ENCODE peak calls at places on chromosomes 5 and 9, in six cellular contexts. One of them, this sample, is unnamed.

GRCh38 chr5:58716713-58717112 is 133.8 kb downstream of the RAB3C start:
- DNase-seq in CD8-positive, alpha-beta T cell: no peak
- DNase-seq in endothelial cell: no peak
- DNase-seq in RWPE1: no peak
- DNase-seq in AG09319: no peak
- DNase-seq in cardiac muscle cell: no peak
- DNase-seq in this sample: no peak

GRCh38 chr9:90642570-90643539 is at the start of gene DIRAS2:
- DNase-seq in CD8-positive, alpha-beta T cell: no peak
- DNase-seq in RWPE1: peak; percentile 62
- DNase-seq in cardiac muscle cell: peak; percentile 86
- DNase-seq in AG09319: no peak
- DNase-seq in endothelial cell: peak; percentile 60
- DNase-seq in this sample: no peak

GRCh38 chr5:32388429-32389111 is 56.0 kb downstream of the ZFR start:
- DNase-seq in endothelial cell: no peak
- DNase-seq in CD8-positive, alpha-beta T cell: no peak
- DNase-seq in cardiac muscle cell: no peak
- DNase-seq in RWPE1: no peak
- DNase-seq in AG09319: peak; percentile 18
- DNase-seq in this sample: no peak

GRCh38 chr5:64506567-64507321 is 929 bp downstream of the RGS7BP start:
- DNase-seq in cardiac muscle cell: peak; percentile 24
- DNase-seq in RWPE1: no peak
- DNase-seq in endothelial cell: peak; percentile 10
- DNase-seq in AG09319: no peak
- DNase-seq in CD8-positive, alpha-beta T cell: no peak
- DNase-seq in this sample: no peak

GRCh38 chr9:18756712-18757125 is 276.3 kb downstream of the SAXO1 start:
- DNase-seq in CD8-positive, alpha-beta T cell: no peak
- DNase-seq in RWPE1: no peak
- DNase-seq in cardiac muscle cell: no peak
- DNase-seq in endothelial cell: no peak
- DNase-seq in AG09319: no peak
- DNase-seq in this sample: no peak

GRCh38 chr5:138140268-138140667 is 1.0 kb upstream of the NME5 start:
- DNase-seq in cardiac muscle cell: peak; percentile 41
- DNase-seq in AG09319: no peak
- DNase-seq in RWPE1: no peak
- DNase-seq in endothelial cell: no peak
- DNase-seq in CD8-positive, alpha-beta T cell: no peak
- DNase-seq in this sample: no peak

GRCh38 chr9:99820330-99821186 is 1.1 kb upstream of the NR4A3 start:
- DNase-seq in RWPE1: peak; percentile 63
- DNase-seq in cardiac muscle cell: peak; percentile 66
- DNase-seq in AG09319: peak; percentile 73
- DNase-seq in CD8-positive, alpha-beta T cell: peak; percentile 53
- DNase-seq in endothelial cell: no peak
- DNase-seq in this sample: no peak

GRCh38 chr5:1875843-1876671 is 6.7 kb downstream of the IRX4 start:
- DNase-seq in endothelial cell: no peak
- DNase-seq in cardiac muscle cell: peak; percentile 70
- DNase-seq in CD8-positive, alpha-beta T cell: no peak
- DNase-seq in AG09319: no peak
- DNase-seq in RWPE1: no peak
- DNase-seq in this sample: no peak

GRCh38 chr9:32841314-32841713 is 58.0 kb downstream of the TMEM215 start:
- DNase-seq in endothelial cell: no peak
- DNase-seq in cardiac muscle cell: no peak
- DNase-seq in CD8-positive, alpha-beta T cell: no peak
- DNase-seq in AG09319: no peak
- DNase-seq in RWPE1: no peak
- DNase-seq in this sample: no peak

GRCh38 chr5:174731214-174732039 is 7.0 kb downstream of the MSX2 start:
- DNase-seq in endothelial cell: no peak
- DNase-seq in CD8-positive, alpha-beta T cell: no peak
- DNase-seq in RWPE1: no peak
- DNase-seq in cardiac muscle cell: peak; percentile 60
- DNase-seq in AG09319: no peak
- DNase-seq in this sample: no peak

DNA sequence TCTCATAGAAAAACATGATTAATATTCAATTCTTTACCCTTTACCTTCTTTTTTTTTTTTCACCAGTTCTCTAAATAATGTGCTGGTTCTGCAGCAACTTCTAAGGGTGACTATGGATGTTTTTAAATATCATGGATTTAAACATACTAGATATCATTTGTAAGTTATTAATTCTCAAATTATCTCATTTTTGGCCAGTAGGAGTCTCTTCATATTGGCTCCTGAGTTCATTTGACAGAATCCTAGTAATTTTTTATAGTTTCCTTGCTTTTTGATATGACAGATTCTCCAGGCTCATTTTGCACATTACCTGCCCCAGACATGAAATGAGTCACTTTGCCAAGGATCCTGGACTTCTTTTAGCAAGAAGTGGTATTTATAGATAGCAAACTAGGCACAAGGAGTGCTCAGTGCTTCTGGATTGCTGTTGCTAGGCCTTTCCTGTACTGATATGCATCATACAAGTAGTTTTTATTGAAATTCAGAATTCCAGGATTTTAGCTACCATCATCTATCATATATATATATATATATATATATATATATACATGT is 201.3 kb upstream of the IL12B start:
- DNase-seq in cardiac muscle cell: no peak
- DNase-seq in AG09319: no peak
- DNase-seq in CD8-positive, alpha-beta T cell: no peak
- DNase-seq in endothelial cell: no peak
- DNase-seq in RWPE1: no peak
- DNase-seq in this sample: no peak
- TF ChIP-seq CTCF in cardiac muscle cell: peak; percentile 28
- TF ChIP-seq CTCF in AG09319: peak; percentile 21
- TF ChIP-seq CTCF in CD8-positive, alpha-beta T cell: no peak
- TF ChIP-seq CTCF in endothelial cell: no peak
- TF ChIP-seq CTCF in RWPE1: peak; percentile 12
- TF ChIP-seq CTCF in this sample: no peak

DNA sequence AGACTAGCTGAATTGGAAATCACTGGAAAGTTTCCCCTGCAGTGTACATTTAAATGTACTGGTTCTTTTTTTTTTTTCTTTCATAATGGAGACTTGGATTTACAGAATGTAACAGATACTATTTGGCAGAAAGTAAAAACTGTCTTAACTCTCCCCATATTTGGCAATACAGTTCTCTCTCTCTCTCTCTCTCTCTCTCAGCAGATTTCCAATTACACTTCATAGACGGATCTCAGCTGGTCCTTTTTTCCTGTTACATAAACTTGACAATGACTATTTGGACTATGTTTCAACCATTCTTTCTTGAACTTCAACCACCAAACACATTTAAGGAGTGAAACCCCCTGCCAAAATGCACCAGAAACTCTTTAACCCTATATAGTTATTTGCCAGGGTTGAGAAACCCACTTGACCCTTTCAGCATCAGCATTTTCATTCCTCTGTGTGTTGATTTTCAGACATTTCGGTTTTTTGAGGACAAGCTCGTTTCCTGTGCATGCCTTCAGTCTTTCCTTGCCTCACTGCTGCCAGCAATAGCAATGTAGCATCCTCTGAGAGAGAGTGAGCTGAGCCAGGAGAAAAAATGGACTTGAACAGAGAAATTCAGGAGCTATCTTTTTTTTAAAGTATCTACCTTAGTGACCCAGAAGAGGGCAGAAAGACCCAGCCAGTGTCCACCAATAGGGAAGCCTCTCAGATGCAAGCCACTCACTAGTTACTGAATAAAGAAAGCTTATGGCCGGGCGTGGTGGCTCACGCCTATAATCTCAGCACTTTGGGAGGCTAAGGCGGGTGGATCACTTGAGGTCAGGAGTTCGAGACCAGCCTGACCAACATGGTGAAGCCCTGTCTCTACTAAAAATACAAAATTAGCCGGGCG is 26.0 kb upstream of the GNA14 start:
- DNase-seq in endothelial cell: no peak
- DNase-seq in cardiac muscle cell: no peak
- DNase-seq in CD8-positive, alpha-beta T cell: no peak
- DNase-seq in RWPE1: no peak
- DNase-seq in AG09319: no peak
- DNase-seq in this sample: no peak
- TF ChIP-seq CTCF in endothelial cell: no peak
- TF ChIP-seq CTCF in cardiac muscle cell: no peak
- TF ChIP-seq CTCF in CD8-positive, alpha-beta T cell: no peak
- TF ChIP-seq CTCF in RWPE1: no peak
- TF ChIP-seq CTCF in AG09319: no peak
- TF ChIP-seq CTCF in this sample: no peak

DNA sequence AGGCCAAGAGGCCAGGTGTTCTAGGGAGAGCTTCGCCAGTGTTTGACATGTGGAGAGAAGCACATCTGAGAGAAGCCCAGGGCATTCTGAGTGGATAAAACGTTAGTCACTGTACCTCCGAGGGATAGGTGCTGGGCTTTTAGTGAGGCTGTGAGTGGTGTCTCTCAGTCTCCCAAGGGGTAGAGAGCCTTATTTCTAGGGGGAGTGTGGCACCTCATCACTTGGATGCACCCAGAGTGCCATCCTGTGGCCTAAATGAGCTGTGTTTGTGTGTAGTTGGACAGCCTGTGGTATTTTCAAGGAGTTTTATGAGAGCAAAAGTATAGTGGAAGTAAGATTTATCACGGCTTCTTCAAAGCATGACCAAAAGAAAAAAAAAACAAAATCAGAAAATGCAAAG is 1046.9 kb upstream of the WWC1 start:
- DNase-seq in cardiac muscle cell: peak; percentile 32
- DNase-seq in RWPE1: no peak
- DNase-seq in CD8-positive, alpha-beta T cell: no peak
- DNase-seq in AG09319: no peak
- DNase-seq in endothelial cell: peak; percentile 26
- DNase-seq in this sample: no peak
- TF ChIP-seq CTCF in cardiac muscle cell: peak; percentile 27
- TF ChIP-seq CTCF in RWPE1: no peak
- TF ChIP-seq CTCF in CD8-positive, alpha-beta T cell: no peak
- TF ChIP-seq CTCF in AG09319: no peak
- TF ChIP-seq CTCF in endothelial cell: no peak
- TF ChIP-seq CTCF in this sample: no peak

GRCh38 chr9:128414461-128414860 is 6.2 kb upstream of the CERCAM start:
- DNase-seq in AG09319: no peak
- DNase-seq in endothelial cell: no peak
- DNase-seq in CD8-positive, alpha-beta T cell: no peak
- DNase-seq in RWPE1: no peak
- DNase-seq in cardiac muscle cell: no peak
- DNase-seq in this sample: no peak
- TF ChIP-seq CTCF in AG09319: no peak
- TF ChIP-seq CTCF in endothelial cell: peak; percentile 20
- TF ChIP-seq CTCF in CD8-positive, alpha-beta T cell: no peak
- TF ChIP-seq CTCF in RWPE1: peak; percentile 19
- TF ChIP-seq CTCF in cardiac muscle cell: peak; percentile 14
- TF ChIP-seq CTCF in this sample: no peak

This sample was measured in activated B cell treated with CpG ODN at 0.5 μM for 24 hours.